ENCODE peak calls at places on chromosome 11, in five cellular contexts. One of them, this sample, is unnamed. For H3K36me3 and H3K27me3, the result is how much of the 10 kb centered on the place peaks cover.

GRCh38 chr11:128607819-128608218 is 20.5 kb upstream of the ETS1 start:
- DNase-seq in body of pancreas: no peak
- DNase-seq in fibroblast of lung: no peak
- DNase-seq in CD8-positive, alpha-beta T cell: no peak
- DNase-seq in brain microvascular endothelial cell: no peak
- DNase-seq in this sample: no peak

GRCh38 chr11:92347404-92347803 is 122.8 kb downstream of the FAT3 start:
- DNase-seq in body of pancreas: no peak
- DNase-seq in CD8-positive, alpha-beta T cell: no peak
- DNase-seq in brain microvascular endothelial cell: no peak
- DNase-seq in fibroblast of lung: no peak
- DNase-seq in this sample: no peak

GRCh38 chr11:124837491-124837856 is 27.8 kb upstream of the ROBO3 start:
- DNase-seq in fibroblast of lung: peak
- DNase-seq in brain microvascular endothelial cell: peak
- DNase-seq in body of pancreas: no peak
- DNase-seq in CD8-positive, alpha-beta T cell: no peak
- DNase-seq in this sample: no peak

GRCh38 chr11:105636496-105636895 is 26.6 kb downstream of the GRIA4 start:
- DNase-seq in brain microvascular endothelial cell: no peak
- DNase-seq in fibroblast of lung: no peak
- DNase-seq in body of pancreas: no peak
- DNase-seq in CD8-positive, alpha-beta T cell: no peak
- DNase-seq in this sample: no peak

GRCh38 chr11:133918606-133919260 is 38.0 kb downstream of the IGSF9B start:
- DNase-seq in brain microvascular endothelial cell: no peak
- DNase-seq in fibroblast of lung: no peak
- DNase-seq in CD8-positive, alpha-beta T cell: no peak
- DNase-seq in body of pancreas: no peak
- DNase-seq in this sample: no peak

GRCh38 chr11:60570970-60571369 is 55.8 kb downstream of the MS4A13 start:
- DNase-seq in CD8-positive, alpha-beta T cell: no peak
- DNase-seq in brain microvascular endothelial cell: no peak
- DNase-seq in body of pancreas: no peak
- DNase-seq in fibroblast of lung: no peak
- DNase-seq in this sample: peak

GRCh38 chr11:64859542-64860414 is 15.3 kb upstream of the CDC42BPG start:
- DNase-seq in CD8-positive, alpha-beta T cell: peak
- DNase-seq in brain microvascular endothelial cell: no peak
- DNase-seq in fibroblast of lung: no peak
- DNase-seq in body of pancreas: no peak
- DNase-seq in this sample: peak

GRCh38 chr11:34439521-34440258 is 956 bp downstream of the CAT start:
- DNase-seq in CD8-positive, alpha-beta T cell: no peak
- DNase-seq in brain microvascular endothelial cell: no peak
- DNase-seq in body of pancreas: peak
- DNase-seq in fibroblast of lung: no peak
- DNase-seq in this sample: no peak

GRCh38 chr11:118171274-118172062 is 5.0 kb downstream of the SCN2B start:
- DNase-seq in CD8-positive, alpha-beta T cell: peak
- DNase-seq in body of pancreas: peak
- DNase-seq in fibroblast of lung: peak
- DNase-seq in brain microvascular endothelial cell: peak
- DNase-seq in this sample: no peak

GRCh38 chr11:68659158-68659921 is 25.0 kb upstream of the GAL start:
- DNase-seq in CD8-positive, alpha-beta T cell: no peak
- DNase-seq in brain microvascular endothelial cell: peak
- DNase-seq in body of pancreas: no peak
- DNase-seq in fibroblast of lung: peak
- DNase-seq in this sample: no peak

GRCh38 chr11:6027501-6027900 is 3.1 kb downstream of the OR56A1 start:
- DNase-seq in fibroblast of lung: no peak
- DNase-seq in body of pancreas: no peak
- DNase-seq in brain microvascular endothelial cell: no peak
- DNase-seq in CD8-positive, alpha-beta T cell: no peak
- DNase-seq in this sample: no peak

GRCh38 chr11:34437224-34437879 is 1.4 kb upstream of the CAT start:
- DNase-seq in brain microvascular endothelial cell: no peak
- DNase-seq in fibroblast of lung: no peak
- DNase-seq in body of pancreas: no peak
- DNase-seq in CD8-positive, alpha-beta T cell: no peak
- DNase-seq in this sample: no peak

GRCh38 chr11:131894615-131895544 is 524.5 kb downstream of the NTM start:
- DNase-seq in body of pancreas: no peak
- DNase-seq in fibroblast of lung: no peak
- DNase-seq in brain microvascular endothelial cell: no peak
- DNase-seq in CD8-positive, alpha-beta T cell: no peak
- DNase-seq in this sample: no peak

GRCh38 chr11:206516-207212 is 535 bp downstream of the BET1L start:
- DNase-seq in fibroblast of lung: no peak
- DNase-seq in brain microvascular endothelial cell: no peak
- DNase-seq in CD8-positive, alpha-beta T cell: no peak
- DNase-seq in body of pancreas: peak
- DNase-seq in this sample: peak

GRCh38 chr11:90243534-90243933 is 20.7 kb upstream of the CHORDC1 start:
- DNase-seq in brain microvascular endothelial cell: no peak
- DNase-seq in fibroblast of lung: no peak
- DNase-seq in body of pancreas: no peak
- DNase-seq in CD8-positive, alpha-beta T cell: no peak
- DNase-seq in this sample: no peak

GRCh38 chr11:126993599-126993998 is 7.0 kb downstream of the KIRREL3 start:
- DNase-seq in fibroblast of lung: no peak
- DNase-seq in brain microvascular endothelial cell: no peak
- DNase-seq in body of pancreas: no peak
- DNase-seq in CD8-positive, alpha-beta T cell: no peak
- DNase-seq in this sample: no peak

GRCh38 chr11:73145986-73146575 is 4.0 kb upstream of the FCHSD2 start:
- DNase-seq in CD8-positive, alpha-beta T cell: no peak
- DNase-seq in fibroblast of lung: no peak
- DNase-seq in brain microvascular endothelial cell: no peak
- DNase-seq in body of pancreas: no peak
- DNase-seq in this sample: no peak

GRCh38 chr11:95849087-95849825 is 59.0 kb downstream of the CEP57 start:
- DNase-seq in CD8-positive, alpha-beta T cell: no peak
- DNase-seq in brain microvascular endothelial cell: peak
- DNase-seq in fibroblast of lung: peak
- DNase-seq in body of pancreas: peak
- DNase-seq in this sample: no peak

GRCh38 chr11:132052904-132053303 is 682.5 kb downstream of the NTM start:
- DNase-seq in CD8-positive, alpha-beta T cell: no peak
- DNase-seq in fibroblast of lung: no peak
- DNase-seq in body of pancreas: no peak
- DNase-seq in brain microvascular endothelial cell: peak
- DNase-seq in this sample: no peak

GRCh38 chr11:126331286-126331685 is 24.2 kb upstream of the ST3GAL4 start:
- DNase-seq in fibroblast of lung: no peak
- DNase-seq in body of pancreas: no peak
- DNase-seq in brain microvascular endothelial cell: no peak
- DNase-seq in CD8-positive, alpha-beta T cell: no peak
- DNase-seq in this sample: no peak

GRCh38 chr11:22337571-22338464 is at the start of gene SLC17A6:
- DNase-seq in fibroblast of lung: peak
- DNase-seq in body of pancreas: no peak
- DNase-seq in CD8-positive, alpha-beta T cell: no peak
- DNase-seq in brain microvascular endothelial cell: peak
- DNase-seq in this sample: no peak

GRCh38 chr11:14544611-14545010 is 24.4 kb upstream of the PSMA1 start:
- DNase-seq in CD8-positive, alpha-beta T cell: no peak
- DNase-seq in body of pancreas: no peak
- DNase-seq in brain microvascular endothelial cell: no peak
- DNase-seq in fibroblast of lung: peak
- DNase-seq in this sample: peak

GRCh38 chr11:125062931-125063428 is at the start of gene SLC37A2:
- DNase-seq in body of pancreas: peak
- DNase-seq in CD8-positive, alpha-beta T cell: peak
- DNase-seq in brain microvascular endothelial cell: peak
- DNase-seq in fibroblast of lung: peak
- DNase-seq in this sample: peak

GRCh38 chr11:65445604-65446445 is 23.2 kb downstream of the NEAT1 start:
- DNase-seq in body of pancreas: no peak
- DNase-seq in brain microvascular endothelial cell: peak
- DNase-seq in CD8-positive, alpha-beta T cell: no peak
- DNase-seq in fibroblast of lung: peak
- DNase-seq in this sample: peak

GRCh38 chr11:102197759-102198158 is 87.5 kb downstream of the YAP1 start:
- DNase-seq in brain microvascular endothelial cell: no peak
- DNase-seq in fibroblast of lung: no peak
- DNase-seq in CD8-positive, alpha-beta T cell: no peak
- DNase-seq in body of pancreas: no peak
- DNase-seq in this sample: no peak

GRCh38 chr11:36362902-36363301 is 66.8 kb downstream of the PRR5L start:
- DNase-seq in body of pancreas: no peak
- DNase-seq in CD8-positive, alpha-beta T cell: no peak
- DNase-seq in brain microvascular endothelial cell: peak
- DNase-seq in fibroblast of lung: peak
- DNase-seq in this sample: no peak

GRCh38 chr11:50077526-50077925 is 44.9 kb downstream of the OR4C45 start:
- DNase-seq in body of pancreas: no peak
- DNase-seq in fibroblast of lung: no peak
- DNase-seq in CD8-positive, alpha-beta T cell: no peak
- DNase-seq in brain microvascular endothelial cell: no peak
- DNase-seq in this sample: no peak

GRCh38 chr11:87493516-87493915 is 455.8 kb downstream of the TMEM135 start:
- DNase-seq in fibroblast of lung: no peak
- DNase-seq in body of pancreas: no peak
- DNase-seq in CD8-positive, alpha-beta T cell: no peak
- DNase-seq in brain microvascular endothelial cell: no peak
- DNase-seq in this sample: no peak

GRCh38 chr11:111759778-111760407 is 6.3 kb downstream of the PPP2R1B start:
- DNase-seq in CD8-positive, alpha-beta T cell: no peak
- DNase-seq in body of pancreas: no peak
- DNase-seq in brain microvascular endothelial cell: no peak
- DNase-seq in fibroblast of lung: no peak
- DNase-seq in this sample: no peak
- H3K36me3 ChIP-seq in CD8-positive, alpha-beta T cell: under half
- H3K36me3 ChIP-seq in body of pancreas: under half
- H3K36me3 ChIP-seq in brain microvascular endothelial cell: half or more
- H3K36me3 ChIP-seq in fibroblast of lung: under half
- H3K36me3 ChIP-seq in this sample: under half

DNA sequence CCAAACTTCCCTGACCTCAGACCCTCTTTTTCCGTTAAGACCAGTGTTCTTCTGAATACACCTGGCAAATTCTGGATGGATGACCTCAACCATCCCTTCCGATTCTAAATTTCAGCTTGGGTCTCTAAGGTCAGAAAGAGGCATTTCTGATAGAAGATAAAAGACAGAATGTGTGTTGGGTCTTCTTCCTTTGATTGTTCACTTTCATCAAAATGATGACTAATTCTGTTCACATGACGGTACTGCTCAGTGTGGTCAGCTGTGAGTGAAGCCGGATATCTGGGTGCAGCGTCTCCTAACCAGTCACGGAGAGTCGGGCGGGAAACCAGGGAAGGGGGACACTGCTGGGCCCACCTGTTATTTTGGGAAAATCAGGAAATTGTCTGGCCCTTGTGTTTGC is 151.6 kb upstream of the NAV2 start:
- DNase-seq in fibroblast of lung: peak
- DNase-seq in body of pancreas: no peak
- DNase-seq in CD8-positive, alpha-beta T cell: no peak
- DNase-seq in brain microvascular endothelial cell: peak
- DNase-seq in this sample: no peak
- H3K27me3 ChIP-seq in fibroblast of lung: under half
- H3K27me3 ChIP-seq in body of pancreas: under half
- H3K27me3 ChIP-seq in CD8-positive, alpha-beta T cell: under half
- H3K27me3 ChIP-seq in brain microvascular endothelial cell: under half
- H3K27me3 ChIP-seq in this sample: under half

DNA sequence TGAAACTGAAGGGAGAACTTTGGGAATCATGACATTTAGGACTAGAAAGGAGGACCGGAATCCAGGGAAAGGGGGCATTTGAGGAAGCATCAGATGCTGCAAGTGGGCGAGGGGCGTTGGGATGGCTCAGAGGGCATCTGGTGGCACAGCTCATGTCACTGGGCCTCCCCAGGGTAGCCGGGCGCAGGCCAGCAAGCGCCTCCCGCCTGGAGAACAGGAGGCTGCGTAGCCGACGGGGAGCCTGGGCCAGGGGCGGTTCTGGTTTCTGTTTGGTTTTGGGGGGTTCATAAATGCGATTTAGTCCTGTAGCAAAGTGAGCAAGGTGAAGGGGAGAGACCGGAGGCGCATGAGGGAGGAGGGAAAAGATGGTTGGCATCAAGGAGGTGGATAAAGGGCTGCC is 443 bp upstream of the ST14 start:
- DNase-seq in body of pancreas: no peak
- DNase-seq in fibroblast of lung: no peak
- DNase-seq in brain microvascular endothelial cell: no peak
- DNase-seq in CD8-positive, alpha-beta T cell: no peak
- DNase-seq in this sample: no peak
- H3K4me3 ChIP-seq in body of pancreas: no peak
- H3K4me3 ChIP-seq in fibroblast of lung: no peak
- H3K4me3 ChIP-seq in brain microvascular endothelial cell: no peak
- H3K4me3 ChIP-seq in CD8-positive, alpha-beta T cell: no peak
- H3K4me3 ChIP-seq in this sample: no peak

DNA sequence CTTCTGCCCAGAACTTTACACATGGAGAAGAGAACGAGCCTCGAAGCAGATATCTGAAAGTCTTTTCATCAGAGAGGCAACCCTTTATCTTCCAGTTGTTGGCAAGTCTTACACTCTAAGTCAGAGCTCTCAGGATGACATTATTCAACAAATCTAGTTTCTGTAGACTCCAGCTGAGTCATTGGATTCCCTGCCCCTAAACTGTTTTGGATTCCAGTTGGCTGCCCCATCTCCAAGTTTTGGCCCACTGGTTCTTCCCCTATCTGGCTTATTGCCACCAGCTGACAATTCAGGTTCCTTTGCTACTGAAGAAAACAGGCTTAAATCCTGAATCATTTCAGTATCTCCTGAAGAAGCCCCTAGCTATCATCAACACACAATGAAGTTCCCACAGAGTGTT is 14.2 kb downstream of the SAAL1 start:
- DNase-seq in CD8-positive, alpha-beta T cell: no peak
- DNase-seq in fibroblast of lung: no peak
- DNase-seq in brain microvascular endothelial cell: no peak
- DNase-seq in body of pancreas: no peak
- DNase-seq in this sample: no peak
- H3K36me3 ChIP-seq in CD8-positive, alpha-beta T cell: under half
- H3K36me3 ChIP-seq in fibroblast of lung: under half
- H3K36me3 ChIP-seq in brain microvascular endothelial cell: under half
- H3K36me3 ChIP-seq in body of pancreas: under half
- H3K36me3 ChIP-seq in this sample: under half

GRCh38 chr11:46144741-46145140 is 23.5 kb upstream of the PHF21A start:
- DNase-seq in brain microvascular endothelial cell: no peak
- DNase-seq in CD8-positive, alpha-beta T cell: no peak
- DNase-seq in body of pancreas: no peak
- DNase-seq in fibroblast of lung: no peak
- DNase-seq in this sample: no peak
- H3K27me3 ChIP-seq in brain microvascular endothelial cell: under half
- H3K27me3 ChIP-seq in CD8-positive, alpha-beta T cell: under half
- H3K27me3 ChIP-seq in body of pancreas: under half
- H3K27me3 ChIP-seq in fibroblast of lung: under half
- H3K27me3 ChIP-seq in this sample: under half